ENCODE peak calls at places on chromosomes 11 and 22, in nine cellular contexts. T is DND-41, H is IMR-90, O is neural progenitor cell, U is fibroblast of lung, C is neuronal stem cell, K is mammary epithelial cell, L is adipocyte, X is MM.1S. N is an unnamed sample.

GRCh38 chr11:106594751-106595351 is 423.4 kb downstream of the GUCY1A2 start:
- DNase-seq in T (peak), H (peak), O (no peak), U (no peak), C (no peak), K (no peak), L (no peak), X (peak), N (no peak)

GRCh38 chr11:68976095-68976494 is 4.7 kb downstream of the MRGPRD start:
- DNase-seq in T (no peak), H (no peak), O (no peak), U (no peak), C (no peak), K (no peak), L (no peak), X (no peak), N (no peak)

GRCh38 chr11:60528934-60529333 is 13.7 kb downstream of the MS4A13 start:
- DNase-seq in T (no peak), H (no peak), O (no peak), U (no peak), C (no peak), K (no peak), L (no peak), X (peak), N (no peak)

GRCh38 chr11:64969209-64969608 is 2.7 kb downstream of the MAJIN start:
- DNase-seq in T (no peak), H (peak), O (no peak), U (peak), C (no peak), K (peak), L (peak), X (no peak), N (peak)

GRCh38 chr22:50148166-50148500 is 22.4 kb upstream of the PANX2 start:
- DNase-seq in T (no peak), H (no peak), O (no peak), U (no peak), C (no peak), K (no peak), L (no peak), X (no peak), N (no peak)

GRCh38 chr11:6992457-6993431 is 27.4 kb downstream of the ZNF214 start:
- DNase-seq in T (no peak), H (peak), O (no peak), U (peak), C (no peak), K (peak), L (peak), X (no peak), N (peak)

GRCh38 chr22:49815641-49816071 is 12.0 kb downstream of the BRD1 start:
- DNase-seq in T (no peak), H (peak), O (no peak), U (no peak), C (no peak), K (peak), L (no peak), X (no peak), N (no peak)

GRCh38 chr11:126058090-126058489 is 4.6 kb downstream of the CDON start:
- DNase-seq in T (no peak), H (no peak), O (no peak), U (no peak), C (no peak), K (no peak), L (no peak), X (no peak), N (no peak)

GRCh38 chr22:50622723-50623327 is 5.1 kb downstream of the ARSA start:
- DNase-seq in T (no peak), H (no peak), O (no peak), U (no peak), C (no peak), K (peak), L (no peak), X (peak), N (peak)

GRCh38 chr11:93236741-93237675 is 39.2 kb upstream of the SLC36A4 start:
- DNase-seq in T (peak), H (peak), O (peak), U (peak), C (peak), K (peak), L (peak), X (peak), N (no peak)

GRCh38 chr11:121099364-121099763 is 1.7 kb upstream of the TECTA start:
- DNase-seq in T (no peak), H (no peak), O (no peak), U (no peak), C (no peak), K (no peak), L (no peak), X (no peak), N (no peak)

GRCh38 chr11:45252134-45252856 is 33.8 kb downstream of the SYT13 start:
- DNase-seq in T (peak), H (peak), O (peak), U (peak), C (peak), K (no peak), L (peak), X (peak), N (peak)

GRCh38 chr11:101407324-101407723 is 176.5 kb downstream of the TRPC6 start:
- DNase-seq in T (no peak), H (peak), O (no peak), U (no peak), C (no peak), K (no peak), L (peak), X (no peak), N (no peak)

GRCh38 chr11:126426820-126427749 is 71.6 kb downstream of the ST3GAL4 start:
- DNase-seq in T (no peak), H (no peak), O (no peak), U (no peak), C (no peak), K (no peak), L (no peak), X (no peak), N (no peak)

GRCh38 chr11:58938398-58938797 is 890 bp upstream of the GLYATL1 start:
- DNase-seq in T (no peak), H (no peak), O (no peak), U (no peak), C (no peak), K (no peak), L (no peak), X (no peak), N (no peak)

GRCh38 chr11:65280646-65281045 is 18.9 kb downstream of the POLA2 start:
- DNase-seq in T (no peak), H (peak), O (no peak), U (peak), C (no peak), K (no peak), L (no peak), X (no peak), N (no peak)

GRCh38 chr11:12158926-12159325 is 48.5 kb downstream of the MICAL2 start:
- DNase-seq in T (no peak), H (peak), O (no peak), U (peak), C (no peak), K (no peak), L (no peak), X (no peak), N (peak)

GRCh38 chr11:12161137-12161536 is 50.7 kb downstream of the MICAL2 start:
- DNase-seq in T (no peak), H (no peak), O (no peak), U (no peak), C (no peak), K (no peak), L (no peak), X (no peak), N (no peak)

GRCh38 chr11:12160680-12161079 is 50.3 kb downstream of the MICAL2 start:
- DNase-seq in T (no peak), H (peak), O (no peak), U (no peak), C (no peak), K (no peak), L (no peak), X (no peak), N (no peak)

GRCh38 chr11:12159351-12160099 is 49.1 kb downstream of the MICAL2 start:
- DNase-seq in T (no peak), H (peak), O (no peak), U (peak), C (no peak), K (peak), L (peak), X (no peak), N (peak)

GRCh38 chr11:12160231-12160630 is 49.8 kb downstream of the MICAL2 start:
- DNase-seq in T (no peak), H (no peak), O (no peak), U (no peak), C (no peak), K (no peak), L (no peak), X (no peak), N (no peak)
- H3K9ac ChIP-seq in T (no peak), H (peak), O (no peak), U (peak), C (no peak), K (no peak), L (peak), X (no peak), N (no peak)

DNA sequence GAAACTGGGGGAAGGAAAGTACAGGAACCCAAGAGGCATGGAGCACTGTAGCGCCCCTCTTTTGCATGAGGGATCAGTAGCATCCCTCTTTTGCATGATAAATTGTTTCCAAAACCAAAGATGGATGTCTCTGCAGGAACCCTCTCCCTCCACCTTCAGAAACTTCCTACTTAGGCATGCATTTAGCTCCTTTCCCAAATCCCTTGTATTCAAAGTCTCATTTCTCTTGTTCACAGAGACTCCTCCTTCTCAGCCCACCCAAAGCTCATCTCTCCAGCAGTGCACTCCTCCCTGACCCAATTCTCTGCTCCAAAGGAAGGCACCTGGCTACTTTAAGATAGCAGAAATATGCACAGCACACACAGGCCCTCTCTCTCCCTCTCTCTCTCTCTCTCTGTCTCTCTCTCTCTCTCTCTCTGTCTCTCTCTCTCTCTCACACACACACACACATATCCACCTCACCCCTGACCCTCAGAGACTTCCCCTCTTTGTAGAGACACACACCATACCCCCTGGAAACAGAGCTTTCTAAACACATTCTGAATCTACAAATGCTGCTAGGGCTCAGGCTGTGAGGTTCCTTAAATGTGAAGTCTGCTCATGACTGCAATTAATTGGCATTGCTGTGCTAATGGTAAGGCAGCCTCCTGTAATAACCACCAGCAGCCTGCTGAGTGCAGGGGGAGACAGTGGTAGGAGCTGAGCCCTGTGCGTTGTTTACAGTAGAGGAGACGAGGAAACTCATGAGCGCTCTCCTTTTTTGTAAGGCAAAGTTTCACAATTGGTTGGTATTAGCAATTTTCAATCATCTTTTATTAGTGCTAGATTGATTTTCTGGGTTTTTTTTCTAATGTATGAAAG is 519.6 kb downstream of the NTM start:
- DNase-seq in T (no peak), H (peak), O (peak), U (peak), C (no peak), K (no peak), L (no peak), X (no peak), N (no peak)
- H3K9ac ChIP-seq in T (no peak), H (peak), O (no peak), U (no peak), C (no peak), K (no peak), L (no peak), X (no peak), N (no peak)

GRCh38 chr11:95999604-96000003 is 75.7 kb upstream of the MTMR2 start:
- DNase-seq in T (no peak), H (no peak), O (no peak), U (no peak), C (no peak), K (no peak), L (no peak), X (no peak), N (no peak)
- H3K9ac ChIP-seq in T (no peak), H (no peak), O (no peak), U (peak), C (no peak), K (peak), L (peak), X (peak), N (no peak)

DNA sequence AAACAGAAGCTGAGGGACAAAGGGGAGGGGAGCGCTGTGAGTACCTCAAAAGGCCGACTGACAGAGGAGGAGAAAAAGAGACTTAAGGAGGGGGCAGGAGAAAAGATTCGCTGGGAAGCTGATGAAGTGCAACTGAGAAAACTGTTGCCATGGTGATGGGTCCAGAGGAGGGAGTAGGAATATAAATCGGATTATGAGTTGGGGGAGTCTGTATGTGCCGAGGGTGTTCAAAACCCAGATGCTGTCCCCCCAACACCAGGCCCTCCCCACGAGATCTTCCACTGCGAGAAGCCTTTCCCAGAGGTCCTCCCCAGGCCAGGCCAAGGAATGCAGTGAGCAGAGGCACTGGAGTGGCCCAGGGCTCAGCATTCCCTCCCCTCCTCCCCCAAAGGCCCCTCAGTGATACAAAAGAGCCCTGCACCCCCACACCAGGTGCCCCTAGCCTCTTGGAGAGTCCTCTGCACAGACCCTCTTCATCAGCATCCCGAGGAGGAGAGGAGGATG is 13.7 kb upstream of the BCL9L start:
- DNase-seq in T (no peak), H (no peak), O (peak), U (no peak), C (no peak), K (no peak), L (no peak), X (no peak), N (no peak)
- H3K9ac ChIP-seq in T (peak), H (no peak), O (no peak), U (no peak), C (no peak), K (no peak), L (no peak), X (no peak), N (no peak)

DNA sequence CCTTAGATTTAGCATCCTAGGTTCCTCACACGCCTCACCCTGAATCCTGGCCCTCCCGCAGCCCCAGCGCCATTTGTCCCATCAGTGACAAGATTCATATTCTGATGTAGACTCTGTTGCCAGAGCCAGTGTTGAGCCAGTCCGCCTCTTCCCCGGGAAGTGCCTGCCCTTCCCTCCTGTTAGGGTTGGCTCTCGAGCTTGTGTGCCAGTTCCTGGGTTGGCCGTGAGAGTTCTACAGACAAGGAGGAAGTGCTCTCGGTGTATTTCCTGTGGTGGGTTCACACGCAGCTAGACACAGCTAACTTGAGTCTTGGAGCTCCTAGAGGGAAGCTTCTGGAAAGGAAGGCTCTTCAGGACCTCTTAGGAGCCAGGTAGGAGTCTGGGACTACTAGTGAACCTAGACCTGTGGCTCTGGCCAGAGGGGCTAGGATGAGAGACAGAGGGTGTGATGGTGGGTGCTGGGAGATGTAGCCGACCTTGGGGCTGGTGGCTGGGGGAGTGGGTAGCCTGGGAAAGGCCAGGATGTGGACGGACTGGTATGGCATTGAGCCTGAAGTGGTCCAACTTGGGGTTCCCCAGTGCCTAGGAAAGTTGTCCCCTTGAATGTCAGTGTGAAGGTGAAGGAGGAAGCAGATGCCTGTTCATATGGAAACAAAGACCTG is at the start of gene IL18BP:
- DNase-seq in T (peak), H (no peak), O (no peak), U (no peak), C (no peak), K (no peak), L (no peak), X (no peak), N (peak)
- H3K9ac ChIP-seq in T (no peak), H (no peak), O (no peak), U (no peak), C (no peak), K (no peak), L (peak), X (no peak), N (no peak)

DNA sequence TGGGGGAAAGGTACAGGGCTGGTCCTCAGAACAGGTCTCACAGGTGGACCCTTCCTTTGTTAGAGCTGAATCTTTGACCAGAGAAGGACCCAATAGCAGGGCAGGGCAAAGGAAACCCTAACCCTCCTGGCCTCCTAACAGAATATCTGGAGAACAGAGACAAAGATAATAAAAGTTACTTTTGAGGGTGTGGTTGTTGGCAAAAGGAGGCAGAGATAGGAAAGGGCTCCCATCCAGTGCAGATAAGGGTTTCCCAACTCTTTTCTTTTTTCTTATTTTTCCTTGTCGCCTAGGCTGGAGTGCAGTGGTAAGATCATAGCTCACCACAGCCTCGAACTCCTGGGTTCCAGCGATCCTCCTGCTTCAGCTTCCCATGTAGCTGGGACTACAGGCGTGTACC is 11.9 kb downstream of the PCSK7 start:
- DNase-seq in T (no peak), H (no peak), O (no peak), U (no peak), C (no peak), K (no peak), L (no peak), X (no peak), N (no peak)
- H3K9ac ChIP-seq in T (no peak), H (peak), O (no peak), U (no peak), C (no peak), K (no peak), L (peak), X (no peak), N (no peak)

N was measured in trophoblast cell.